ENCODE peak calls at places on chromosomes 6 and 20, in eight cellular contexts. W, Q, A, M, P, D, Y and X are unnamed samples.

GRCh38 chr6:136024711-136025110 is 173.2 kb downstream of the PDE7B start:
- DNase-seq in W (no peak), Q (no peak), A (no peak), M (no peak), P (no peak), D (no peak), Y (no peak), X (no peak)

GRCh38 chr6:147381734-147382133 is 126.8 kb upstream of the SAMD5 start:
- DNase-seq in W (peak), Q (no peak), A (no peak), M (no peak), P (no peak), D (no peak), Y (no peak), X (peak)

GRCh38 chr6:30500421-30501069 is 11.2 kb downstream of the HLA-E start:
- DNase-seq in W (peak), Q (no peak), A (no peak), M (no peak), P (no peak), D (no peak), Y (peak), X (peak)

GRCh38 chr6:148760568-148761531 is 14.0 kb downstream of the UST start:
- DNase-seq in W (peak), Q (peak), A (no peak), M (peak), P (no peak), D (no peak), Y (peak), X (peak)

GRCh38 chr20:63441777-63442493 is 30.5 kb downstream of the KCNQ2 start:
- DNase-seq in W (peak), Q (peak), A (no peak), M (peak), P (no peak), D (peak), Y (peak), X (no peak)

GRCh38 chr6:157133856-157134255 is 189.5 kb downstream of the TMEM242 start:
- DNase-seq in W (peak), Q (no peak), A (no peak), M (no peak), P (no peak), D (no peak), Y (no peak), X (peak)

GRCh38 chr20:23455641-23456040 is 3.0 kb upstream of the CST11 start:
- DNase-seq in W (no peak), Q (no peak), A (no peak), M (no peak), P (no peak), D (no peak), Y (no peak), X (no peak)

GRCh38 chr20:38536310-38536709 is 44.7 kb upstream of the ADIG start:
- DNase-seq in W (peak), Q (no peak), A (no peak), M (no peak), P (no peak), D (no peak), Y (no peak), X (peak)

GRCh38 chr6:129744201-129744879 is 34.4 kb upstream of the ARHGAP18 start:
- DNase-seq in W (peak), Q (no peak), A (no peak), M (no peak), P (no peak), D (peak), Y (peak), X (peak)

GRCh38 chr6:80439721-80440488 is 333.4 kb downstream of the BCKDHB start:
- DNase-seq in W (no peak), Q (no peak), A (no peak), M (no peak), P (no peak), D (no peak), Y (no peak), X (no peak)

GRCh38 chr20:24708411-24709295 is 239.2 kb downstream of the SYNDIG1 start:
- DNase-seq in W (peak), Q (peak), A (no peak), M (no peak), P (no peak), D (no peak), Y (peak), X (no peak)

GRCh38 chr6:52603000-52603795 is 26.3 kb upstream of the TRAM2 start:
- DNase-seq in W (peak), Q (no peak), A (no peak), M (no peak), P (no peak), D (no peak), Y (peak), X (peak)

GRCh38 chr6:158605266-158605878 is 39.2 kb downstream of the DYNLT1 start:
- DNase-seq in W (peak), Q (peak), A (no peak), M (peak), P (no peak), D (peak), Y (peak), X (peak)

GRCh38 chr20:58073945-58074920 is 154.2 kb downstream of the ANKRD60 start:
- DNase-seq in W (no peak), Q (peak), A (no peak), M (peak), P (no peak), D (no peak), Y (peak), X (peak)

GRCh38 chr6:108946695-108947094 is 98.5 kb downstream of the ARMC2 start:
- DNase-seq in W (peak), Q (no peak), A (no peak), M (no peak), P (no peak), D (no peak), Y (peak), X (peak)

GRCh38 chr6:108944058-108944457 is 95.8 kb downstream of the ARMC2 start:
- DNase-seq in W (no peak), Q (no peak), A (no peak), M (no peak), P (no peak), D (no peak), Y (peak), X (no peak)

GRCh38 chr6:108944707-108945685 is 96.8 kb downstream of the ARMC2 start:
- DNase-seq in W (peak), Q (no peak), A (no peak), M (peak), P (no peak), D (no peak), Y (peak), X (peak)

GRCh38 chr6:108947114-108947854 is 99.1 kb downstream of the ARMC2 start:
- DNase-seq in W (peak), Q (no peak), A (no peak), M (peak), P (no peak), D (no peak), Y (peak), X (peak)

GRCh38 chr6:108945686-108946158 is 97.5 kb downstream of the ARMC2 start:
- DNase-seq in W (no peak), Q (peak), A (peak), M (no peak), P (peak), D (no peak), Y (peak), X (peak)
- H3K4me3 ChIP-seq in W (no peak), Q (no peak), A (peak), M (no peak), P (peak), D (no peak), Y (no peak), X (peak)

GRCh38 chr6:13712485-13712990 is 903 bp upstream of the RANBP9 start:
- DNase-seq in W (peak), Q (no peak), A (no peak), M (peak), P (no peak), D (no peak), Y (peak), X (no peak)

GRCh38 chr6:13711726-13712484 is at the start of gene RANBP9:
- DNase-seq in W (peak), Q (peak), A (peak), M (peak), P (peak), D (peak), Y (peak), X (peak)

GRCh38 chr6:13710552-13711383 is 867 bp downstream of the RANBP9 start:
- DNase-seq in W (no peak), Q (peak), A (no peak), M (peak), P (no peak), D (no peak), Y (no peak), X (peak)

GRCh38 chr6:13709698-13710551 is 1.7 kb downstream of the RANBP9 start:
- DNase-seq in W (peak), Q (no peak), A (no peak), M (no peak), P (no peak), D (no peak), Y (peak), X (no peak)

GRCh38 chr6:13711384-13711725 is 280 bp downstream of the RANBP9 start:
- DNase-seq in W (no peak), Q (no peak), A (no peak), M (no peak), P (no peak), D (no peak), Y (no peak), X (no peak)
- TF ChIP-seq CTCF in W (peak), Q (peak), A (no peak), M (no peak), P (no peak), D (no peak), Y (peak), X (no peak)

DNA sequence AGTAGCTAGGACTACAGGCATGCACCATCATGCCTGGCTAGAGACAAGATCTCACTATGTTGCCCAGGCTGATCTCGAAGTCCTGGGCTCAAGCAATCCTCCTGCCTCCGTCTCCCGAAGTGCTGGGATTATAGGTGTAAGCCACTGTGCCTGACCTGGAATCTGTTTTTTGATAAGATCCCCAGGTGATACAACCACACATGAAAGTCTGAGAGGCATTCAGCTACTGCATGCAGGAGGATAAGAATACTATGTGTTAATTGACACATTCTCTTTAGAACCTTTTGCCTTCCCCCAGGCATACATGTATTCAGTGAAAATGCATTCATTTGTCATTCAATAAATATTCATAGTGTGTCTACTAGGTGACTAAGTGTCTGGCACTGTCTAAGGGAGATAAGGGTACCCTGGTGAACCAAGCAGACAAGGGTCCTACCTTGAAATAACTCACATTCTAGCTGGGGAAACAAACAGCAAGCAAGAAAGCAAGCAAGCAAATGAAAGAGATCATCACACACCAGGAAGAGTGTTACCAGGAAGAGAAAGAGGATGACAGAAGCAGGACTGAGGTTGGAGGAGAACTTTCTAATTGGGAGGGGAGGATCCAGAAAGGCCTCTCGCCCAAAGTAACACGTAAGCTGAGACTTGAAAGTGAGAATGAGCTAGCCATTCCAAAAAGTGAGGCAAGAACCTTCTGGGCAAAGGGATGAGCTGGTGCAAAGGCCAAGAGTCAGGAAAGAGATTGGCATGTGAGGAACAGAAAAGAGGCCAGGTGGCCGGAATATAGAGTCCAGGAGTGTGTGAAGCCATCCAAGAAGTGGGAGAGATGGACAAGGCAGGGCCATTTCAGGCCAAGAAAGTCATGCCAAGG is 6.5 kb downstream of the GFOD1 start:
- DNase-seq in W (no peak), Q (no peak), A (no peak), M (no peak), P (no peak), D (no peak), Y (no peak), X (no peak)
- H3K4me3 ChIP-seq in W (no peak), Q (no peak), A (no peak), M (no peak), P (no peak), D (no peak), Y (no peak), X (no peak)

GRCh38 chr6:48086187-48086586 is 24.8 kb downstream of the PTCHD4 start:
- DNase-seq in W (no peak), Q (no peak), A (no peak), M (no peak), P (no peak), D (no peak), Y (no peak), X (no peak)
- TF ChIP-seq CTCF in W (peak), Q (peak), A (no peak), M (no peak), P (no peak), D (peak), Y (peak), X (peak)

DNA sequence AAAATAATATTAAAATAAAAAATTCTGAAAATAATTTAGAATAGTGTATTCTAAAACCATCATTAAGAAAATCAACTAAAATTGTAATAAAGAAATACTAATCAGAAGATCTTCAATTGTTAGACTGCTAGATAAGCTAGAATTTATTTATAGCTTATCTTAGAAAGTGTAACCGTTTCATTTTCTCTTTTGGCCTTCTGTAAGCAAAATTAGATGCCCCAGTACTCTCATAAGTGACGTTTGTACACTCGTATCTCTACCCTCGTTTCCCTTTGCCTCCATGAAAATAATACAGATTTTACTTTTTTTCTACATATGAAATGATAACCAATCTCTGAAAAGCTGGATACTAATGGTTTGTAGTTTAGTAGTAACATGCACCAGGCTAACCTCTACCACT is 19.8 kb downstream of the DSE start:
- DNase-seq in W (no peak), Q (no peak), A (no peak), M (no peak), P (no peak), D (no peak), Y (no peak), X (no peak)
- H3K4me3 ChIP-seq in W (no peak), Q (no peak), A (no peak), M (no peak), P (no peak), D (no peak), Y (no peak), X (no peak)

GRCh38 chr6:31811645-31812044 is 3.4 kb downstream of the HSPA1L start:
- DNase-seq in W (no peak), Q (no peak), A (no peak), M (no peak), P (no peak), D (no peak), Y (no peak), X (no peak)

GRCh38 chr6:31805939-31806469 is 762 bp downstream of the LSM2 start:
- DNase-seq in W (no peak), Q (no peak), A (no peak), M (no peak), P (no peak), D (no peak), Y (no peak), X (no peak)

GRCh38 chr6:31806470-31807272 is at the start of gene LSM2:
- DNase-seq in W (peak), Q (peak), A (peak), M (peak), P (peak), D (peak), Y (peak), X (peak)
- TF ChIP-seq CTCF in W (peak), Q (peak), A (no peak), M (peak), P (no peak), D (peak), Y (no peak), X (no peak)